ENCODE peak calls at places on chromosomes 4 and X, in five cellular contexts. One of them, this sample, is unnamed.
A peak's percentile ranks its signal among the peaks of the same experiment; 100 is the strongest.

GRCh38 chr4:74097631-74098550 is 1.1 kb downstream of the CXCL2 start:
- DNase-seq in GM23338: no peak
- DNase-seq in hepatocyte: peak; percentile 16
- DNase-seq in SK-N-SH: no peak
- DNase-seq in MM.1S: no peak
- DNase-seq in this sample: no peak

GRCh38 chrX:57172544-57172943 is 35.3 kb upstream of the SPIN2A start:
- DNase-seq in MM.1S: no peak
- DNase-seq in hepatocyte: no peak
- DNase-seq in GM23338: no peak
- DNase-seq in SK-N-SH: no peak
- DNase-seq in this sample: no peak

GRCh38 chrX:111254896-111255693 is 15.2 kb downstream of the CAPN6 start:
- DNase-seq in GM23338: peak; percentile 32
- DNase-seq in SK-N-SH: no peak
- DNase-seq in MM.1S: no peak
- DNase-seq in hepatocyte: no peak
- DNase-seq in this sample: no peak

GRCh38 chr4:147019061-147019460 is 73.4 kb upstream of the TTC29 start:
- DNase-seq in SK-N-SH: peak; percentile 34
- DNase-seq in hepatocyte: peak; percentile 65
- DNase-seq in MM.1S: peak; percentile 67
- DNase-seq in GM23338: peak; percentile 71
- DNase-seq in this sample: peak; percentile 48

GRCh38 chr4:20137176-20137575 is 114.5 kb upstream of the SLIT2 start:
- DNase-seq in MM.1S: no peak
- DNase-seq in GM23338: no peak
- DNase-seq in SK-N-SH: no peak
- DNase-seq in hepatocyte: no peak
- DNase-seq in this sample: no peak

GRCh38 chrX:117851025-117851424 is 265.6 kb downstream of the KLHL13 start:
- DNase-seq in SK-N-SH: no peak
- DNase-seq in hepatocyte: no peak
- DNase-seq in MM.1S: no peak
- DNase-seq in GM23338: no peak
- DNase-seq in this sample: no peak

GRCh38 chrX:148871422-148872152 is 371.2 kb downstream of the AFF2 start:
- DNase-seq in MM.1S: no peak
- DNase-seq in hepatocyte: no peak
- DNase-seq in SK-N-SH: no peak
- DNase-seq in GM23338: no peak
- DNase-seq in this sample: no peak

GRCh38 chr4:78691971-78692814 is 84.0 kb upstream of the BMP2K start:
- DNase-seq in GM23338: no peak
- DNase-seq in SK-N-SH: peak; percentile 75
- DNase-seq in MM.1S: no peak
- DNase-seq in hepatocyte: peak; percentile 62
- DNase-seq in this sample: peak; percentile 15

GRCh38 chr4:176791591-176792347 is 953 bp downstream of the VEGFC start:
- DNase-seq in GM23338: peak; percentile 58
- DNase-seq in hepatocyte: peak; percentile 37
- DNase-seq in MM.1S: peak; percentile 43
- DNase-seq in SK-N-SH: no peak
- DNase-seq in this sample: no peak

GRCh38 chrX:46354481-46354880 is 190.7 kb downstream of the ZNF674 start:
- DNase-seq in MM.1S: no peak
- DNase-seq in hepatocyte: no peak
- DNase-seq in GM23338: no peak
- DNase-seq in SK-N-SH: no peak
- DNase-seq in this sample: no peak

GRCh38 chr4:150782311-150782710 is 200.4 kb downstream of the MAB21L2 start:
- DNase-seq in SK-N-SH: peak; percentile 10
- DNase-seq in hepatocyte: no peak
- DNase-seq in MM.1S: no peak
- DNase-seq in GM23338: no peak
- DNase-seq in this sample: no peak

GRCh38 chr4:7021930-7022658 is 21.1 kb upstream of the TADA2B start:
- DNase-seq in MM.1S: no peak
- DNase-seq in hepatocyte: peak; percentile 42
- DNase-seq in SK-N-SH: no peak
- DNase-seq in GM23338: no peak
- DNase-seq in this sample: no peak

GRCh38 chrX:13646154-13646549 is 6.8 kb upstream of the TCEANC start:
- DNase-seq in hepatocyte: peak; percentile 75
- DNase-seq in SK-N-SH: peak; percentile 40
- DNase-seq in MM.1S: peak; percentile 16
- DNase-seq in GM23338: peak; percentile 76
- DNase-seq in this sample: peak; percentile 28

GRCh38 chrX:151754641-151755215 is 20.2 kb downstream of the CNGA2 start:
- DNase-seq in GM23338: no peak
- DNase-seq in SK-N-SH: no peak
- DNase-seq in hepatocyte: no peak
- DNase-seq in MM.1S: no peak
- DNase-seq in this sample: no peak

GRCh38 chr4:19913670-19914069 is 338.0 kb upstream of the SLIT2 start:
- DNase-seq in SK-N-SH: no peak
- DNase-seq in GM23338: no peak
- DNase-seq in MM.1S: no peak
- DNase-seq in hepatocyte: no peak
- DNase-seq in this sample: no peak

GRCh38 chrX:129522184-129523059 is 868 bp downstream of the SMARCA1 start:
- DNase-seq in GM23338: peak; percentile 76
- DNase-seq in hepatocyte: peak; percentile 78
- DNase-seq in MM.1S: no peak
- DNase-seq in SK-N-SH: peak; percentile 78
- DNase-seq in this sample: no peak

GRCh38 chr4:175891231-175891630 is 79.2 kb upstream of the GPM6A start:
- DNase-seq in GM23338: no peak
- DNase-seq in SK-N-SH: no peak
- DNase-seq in MM.1S: no peak
- DNase-seq in hepatocyte: no peak
- DNase-seq in this sample: no peak

DNA sequence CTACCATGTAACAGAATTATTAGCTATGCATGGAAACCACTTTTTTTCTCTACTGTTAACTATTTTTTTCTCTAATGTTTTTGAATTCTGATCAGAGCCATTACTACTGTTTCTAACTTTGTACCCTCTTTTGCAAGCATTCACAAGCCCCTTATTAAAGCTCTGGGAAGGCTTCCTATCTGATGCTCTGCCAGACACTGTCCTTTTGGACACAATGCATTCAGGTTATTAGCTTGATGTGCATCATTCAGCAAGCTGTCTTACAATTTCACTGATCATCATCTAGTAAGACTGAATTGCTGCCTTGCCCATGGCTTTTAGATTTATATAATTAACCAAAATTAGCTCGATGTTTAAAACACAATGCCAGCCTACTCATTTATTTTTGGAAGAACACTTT is 155.1 kb downstream of the NR3C2 start:
- DNase-seq in hepatocyte: no peak
- DNase-seq in GM23338: no peak
- DNase-seq in SK-N-SH: peak; percentile 24
- DNase-seq in MM.1S: no peak
- DNase-seq in this sample: no peak
- H3K4me2 ChIP-seq in hepatocyte: no peak overlapping the region
- H3K4me2 ChIP-seq in GM23338: no peak overlapping the region
- H3K4me2 ChIP-seq in SK-N-SH: no peak overlapping the region
- H3K4me2 ChIP-seq in MM.1S: no peak overlapping the region
- H3K4me2 ChIP-seq in this sample: no peak overlapping the region

GRCh38 chr4:122617597-122618593 is 3.0 kb downstream of the IL21 start:
- DNase-seq in MM.1S: no peak
- DNase-seq in GM23338: peak; percentile 21
- DNase-seq in hepatocyte: no peak
- DNase-seq in SK-N-SH: no peak
- DNase-seq in this sample: no peak

GRCh38 chr4:122614621-122615020 is 6.2 kb downstream of the IL21 start:
- DNase-seq in MM.1S: no peak
- DNase-seq in GM23338: no peak
- DNase-seq in hepatocyte: no peak
- DNase-seq in SK-N-SH: no peak
- DNase-seq in this sample: no peak

GRCh38 chr4:122616910-122617596 is 3.8 kb downstream of the IL21 start:
- DNase-seq in GM23338: no peak
- DNase-seq in MM.1S: peak; percentile 82
- DNase-seq in SK-N-SH: no peak
- DNase-seq in hepatocyte: no peak
- DNase-seq in this sample: no peak

DNA sequence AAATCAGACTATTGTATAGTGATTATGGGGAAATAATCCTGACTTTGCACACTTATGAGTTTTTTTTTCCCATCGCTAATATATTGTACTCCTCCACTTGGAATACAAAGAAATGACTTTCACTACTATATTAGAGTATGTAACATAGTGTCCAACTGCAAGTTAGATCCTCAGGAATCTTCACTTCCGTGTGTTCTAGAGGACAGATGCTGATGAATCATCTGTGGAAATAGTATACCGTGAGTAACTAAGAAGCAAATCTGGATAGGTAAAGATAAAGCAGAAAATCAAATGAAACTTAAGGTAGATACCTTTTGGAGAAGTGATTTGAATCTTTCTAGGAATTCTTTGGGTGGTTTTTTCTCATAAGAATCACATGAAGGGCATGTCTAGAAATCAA is 8.3 kb downstream of the IL21 start:
- DNase-seq in hepatocyte: no peak
- DNase-seq in SK-N-SH: no peak
- DNase-seq in GM23338: no peak
- DNase-seq in MM.1S: no peak
- DNase-seq in this sample: no peak
- TF ChIP-seq EZH2phosphoT487 in hepatocyte: no peak
- TF ChIP-seq EZH2phosphoT487 in SK-N-SH: no peak
- TF ChIP-seq EZH2phosphoT487 in GM23338: no peak
- TF ChIP-seq EZH2phosphoT487 in MM.1S: no peak
- TF ChIP-seq EZH2phosphoT487 in this sample: no peak

GRCh38 chrX:102712967-102713677 is 874 bp downstream of the GPRASP2 start:
- DNase-seq in GM23338: peak; percentile 64
- DNase-seq in MM.1S: no peak
- DNase-seq in SK-N-SH: peak; percentile 47
- DNase-seq in hepatocyte: peak; percentile 72
- DNase-seq in this sample: no peak
- H3K4me3 ChIP-seq in GM23338: peak overlapping the region; percentile 72
- H3K4me3 ChIP-seq in MM.1S: no peak overlapping the region
- H3K4me3 ChIP-seq in SK-N-SH: peak overlapping the region; percentile 73
- H3K4me3 ChIP-seq in hepatocyte: peak overlapping the region; percentile 55
- H3K4me3 ChIP-seq in this sample: no peak overlapping the region

GRCh38 chr4:153001626-153002025 is 65.5 kb downstream of the FHDC1 start:
- DNase-seq in MM.1S: no peak
- DNase-seq in SK-N-SH: no peak
- DNase-seq in hepatocyte: no peak
- DNase-seq in GM23338: no peak
- DNase-seq in this sample: no peak
- H3K4me2 ChIP-seq in MM.1S: no peak overlapping the region
- H3K4me2 ChIP-seq in SK-N-SH: no peak overlapping the region
- H3K4me2 ChIP-seq in hepatocyte: no peak overlapping the region
- H3K4me2 ChIP-seq in GM23338: no peak overlapping the region
- H3K4me2 ChIP-seq in this sample: no peak overlapping the region

GRCh38 chrX:15785176-15785735 is 5.0 kb upstream of the ZRSR2 start:
- DNase-seq in hepatocyte: no peak
- DNase-seq in MM.1S: no peak
- DNase-seq in SK-N-SH: no peak
- DNase-seq in GM23338: no peak
- DNase-seq in this sample: no peak

GRCh38 chrX:15786930-15787329 is 3.4 kb upstream of the ZRSR2 start:
- DNase-seq in MM.1S: no peak
- DNase-seq in GM23338: no peak
- DNase-seq in hepatocyte: no peak
- DNase-seq in SK-N-SH: no peak
- DNase-seq in this sample: no peak

GRCh38 chrX:15790766-15791380 is 589 bp downstream of the ZRSR2 start:
- DNase-seq in hepatocyte: peak; percentile 4
- DNase-seq in GM23338: no peak
- DNase-seq in MM.1S: no peak
- DNase-seq in SK-N-SH: peak; percentile 17
- DNase-seq in this sample: peak; percentile 20

GRCh38 chrX:15789979-15790765 is at the start of gene ZRSR2:
- DNase-seq in MM.1S: peak; percentile 87
- DNase-seq in SK-N-SH: peak; percentile 93
- DNase-seq in hepatocyte: peak; percentile 94
- DNase-seq in GM23338: peak; percentile 81
- DNase-seq in this sample: peak; percentile 86
- TF ChIP-seq EZH2phosphoT487 in MM.1S: no peak
- TF ChIP-seq EZH2phosphoT487 in SK-N-SH: no peak
- TF ChIP-seq EZH2phosphoT487 in hepatocyte: no peak
- TF ChIP-seq EZH2phosphoT487 in GM23338: no peak
- TF ChIP-seq EZH2phosphoT487 in this sample: no peak

GRCh38 chr4:156642161-156642560 is 329.4 kb downstream of the PDGFC start:
- DNase-seq in GM23338: no peak
- DNase-seq in MM.1S: no peak
- DNase-seq in SK-N-SH: no peak
- DNase-seq in hepatocyte: no peak
- DNase-seq in this sample: no peak

GRCh38 chr4:156638332-156638731 is 333.3 kb downstream of the PDGFC start:
- DNase-seq in MM.1S: no peak
- DNase-seq in SK-N-SH: no peak
- DNase-seq in hepatocyte: no peak
- DNase-seq in GM23338: peak; percentile 44
- DNase-seq in this sample: no peak

GRCh38 chr4:156636398-156636797 is 335.2 kb downstream of the PDGFC start:
- DNase-seq in hepatocyte: no peak
- DNase-seq in GM23338: no peak
- DNase-seq in MM.1S: peak; percentile 71
- DNase-seq in SK-N-SH: no peak
- DNase-seq in this sample: no peak

GRCh38 chr4:156635046-156635445 is 336.6 kb downstream of the PDGFC start:
- DNase-seq in MM.1S: no peak
- DNase-seq in SK-N-SH: no peak
- DNase-seq in GM23338: no peak
- DNase-seq in hepatocyte: no peak
- DNase-seq in this sample: no peak

GRCh38 chr4:156638925-156639605 is 332.5 kb downstream of the PDGFC start:
- DNase-seq in MM.1S: no peak
- DNase-seq in GM23338: no peak
- DNase-seq in SK-N-SH: no peak
- DNase-seq in hepatocyte: no peak
- DNase-seq in this sample: no peak
- H3K4me3 ChIP-seq in MM.1S: no peak overlapping the region
- H3K4me3 ChIP-seq in GM23338: no peak overlapping the region
- H3K4me3 ChIP-seq in SK-N-SH: no peak overlapping the region
- H3K4me3 ChIP-seq in hepatocyte: no peak overlapping the region
- H3K4me3 ChIP-seq in this sample: no peak overlapping the region

DNA sequence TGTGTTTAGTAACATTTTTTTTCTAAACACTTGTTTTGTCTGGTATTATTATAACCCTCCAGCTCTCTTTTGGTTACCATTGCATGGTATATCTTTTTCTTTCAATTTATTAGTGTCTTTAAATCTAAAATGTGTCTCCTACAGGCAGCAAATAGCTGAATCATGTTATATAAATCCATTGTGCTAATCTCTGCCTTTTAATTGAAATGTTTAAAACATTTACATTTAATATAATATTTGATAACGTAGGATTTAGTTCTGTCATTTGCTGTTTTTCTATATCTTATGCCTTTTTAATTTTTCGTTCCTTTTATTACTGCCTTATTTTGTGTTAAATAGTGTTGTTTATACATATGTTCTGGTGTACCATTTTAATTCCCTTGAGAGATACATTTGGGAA is 17.1 kb upstream of the CCDC110 start:
- DNase-seq in hepatocyte: no peak
- DNase-seq in GM23338: no peak
- DNase-seq in SK-N-SH: no peak
- DNase-seq in MM.1S: no peak
- DNase-seq in this sample: no peak
- H3K4me2 ChIP-seq in hepatocyte: no peak overlapping the region
- H3K4me2 ChIP-seq in GM23338: no peak overlapping the region
- H3K4me2 ChIP-seq in SK-N-SH: no peak overlapping the region
- H3K4me2 ChIP-seq in MM.1S: no peak overlapping the region
- H3K4me2 ChIP-seq in this sample: no peak overlapping the region